ENCODE peak calls at places on chromosomes 12 and 14, in four cellular contexts. One of them, this sample, is unnamed.

GRCh38 chr12:69071091-69071370 is 138.1 kb upstream of the CPM start:
- DNase-seq in lung: no peak
- DNase-seq in tibial nerve: no peak
- DNase-seq in PC-3: no peak
- DNase-seq in this sample: no peak

GRCh38 chr14:77470192-77470870 is 12.4 kb downstream of the AHSA1 start:
- DNase-seq in lung: no peak
- DNase-seq in tibial nerve: no peak
- DNase-seq in PC-3: no peak
- DNase-seq in this sample: peak; percentile 15

GRCh38 chr12:34292736-34293625 is 270.7 kb downstream of the ALG10 start:
- DNase-seq in lung: no peak
- DNase-seq in tibial nerve: no peak
- DNase-seq in PC-3: peak; percentile 32
- DNase-seq in this sample: no peak

GRCh38 chr14:90531497-90531896 is 134.7 kb downstream of the CALM1 start:
- DNase-seq in lung: no peak
- DNase-seq in tibial nerve: no peak
- DNase-seq in PC-3: no peak
- DNase-seq in this sample: no peak

GRCh38 chr12:89752331-89752730 is 43.7 kb upstream of the ATP2B1 start:
- DNase-seq in lung: no peak
- DNase-seq in tibial nerve: no peak
- DNase-seq in PC-3: no peak
- DNase-seq in this sample: no peak

GRCh38 chr14:54169254-54169924 is 212.8 kb upstream of the BMP4 start:
- DNase-seq in lung: no peak
- DNase-seq in tibial nerve: no peak
- DNase-seq in PC-3: peak; percentile 100
- DNase-seq in this sample: peak; percentile 68

GRCh38 chr12:90630006-90630405 is 325.0 kb downstream of the CCER1 start:
- DNase-seq in lung: no peak
- DNase-seq in tibial nerve: no peak
- DNase-seq in PC-3: no peak
- DNase-seq in this sample: no peak

GRCh38 chr12:130041983-130042812 is 120.1 kb upstream of the FZD10 start:
- DNase-seq in lung: peak; percentile 42
- DNase-seq in tibial nerve: no peak
- DNase-seq in PC-3: no peak
- DNase-seq in this sample: peak; percentile 15

GRCh38 chr14:98210045-98210678 is 1061.8 kb downstream of the BCL11B start:
- DNase-seq in lung: no peak
- DNase-seq in tibial nerve: no peak
- DNase-seq in PC-3: no peak
- DNase-seq in this sample: no peak

GRCh38 chr12:75978677-75979076 is 52.9 kb downstream of the PHLDA1 start:
- DNase-seq in lung: no peak
- DNase-seq in tibial nerve: no peak
- DNase-seq in PC-3: peak; percentile 18
- DNase-seq in this sample: no peak

GRCh38 chr12:1616233-1617066 is 12.6 kb upstream of the WNT5B start:
- DNase-seq in lung: no peak
- DNase-seq in tibial nerve: no peak
- DNase-seq in PC-3: no peak
- DNase-seq in this sample: peak; percentile 70

GRCh38 chr14:92952497-92953298 is 29.7 kb downstream of the CHGA start:
- DNase-seq in lung: no peak
- DNase-seq in tibial nerve: no peak
- DNase-seq in PC-3: no peak
- DNase-seq in this sample: no peak
- H3K4me3 ChIP-seq in lung: no peak overlapping the region
- H3K4me3 ChIP-seq in tibial nerve: no peak overlapping the region
- H3K4me3 ChIP-seq in PC-3: no peak overlapping the region
- H3K4me3 ChIP-seq in this sample: no peak overlapping the region

GRCh38 chr12:52813203-52813819 is 605 bp downstream of the KRT4 start:
- DNase-seq in lung: no peak
- DNase-seq in tibial nerve: no peak
- DNase-seq in PC-3: no peak
- DNase-seq in this sample: no peak
- TF ChIP-seq CTCF in lung: no peak
- TF ChIP-seq CTCF in tibial nerve: no peak
- TF ChIP-seq CTCF in PC-3: no peak
- TF ChIP-seq CTCF in this sample: no peak

DNA sequence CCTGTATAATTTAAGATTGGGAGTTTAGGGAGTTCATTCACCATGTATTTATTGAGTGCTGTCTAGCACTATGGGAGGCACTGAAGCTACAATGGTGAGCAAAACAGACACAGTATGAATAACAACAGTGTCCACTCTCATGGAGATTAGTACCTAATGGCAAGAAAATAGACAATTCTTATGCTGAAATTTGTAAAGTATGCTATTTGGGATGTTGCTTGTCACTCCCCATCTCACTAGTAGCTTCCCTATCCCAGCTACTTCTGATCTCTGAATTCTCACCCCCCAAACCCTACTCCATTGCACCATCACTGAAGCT is 4.0 kb downstream of the GDF11 start:
- DNase-seq in lung: no peak
- DNase-seq in tibial nerve: no peak
- DNase-seq in PC-3: no peak
- DNase-seq in this sample: no peak
- H3K4me3 ChIP-seq in lung: no peak overlapping the region
- H3K4me3 ChIP-seq in tibial nerve: no peak overlapping the region
- H3K4me3 ChIP-seq in PC-3: no peak overlapping the region
- H3K4me3 ChIP-seq in this sample: no peak overlapping the region

GRCh38 chr12:132479291-132479690 is 10.7 kb upstream of the FBRSL1 start:
- DNase-seq in lung: no peak
- DNase-seq in tibial nerve: no peak
- DNase-seq in PC-3: no peak
- DNase-seq in this sample: no peak

GRCh38 chr12:132478845-132479244 is 11.1 kb upstream of the FBRSL1 start:
- DNase-seq in lung: no peak
- DNase-seq in tibial nerve: no peak
- DNase-seq in PC-3: peak; percentile 55
- DNase-seq in this sample: no peak

GRCh38 chr12:132480620-132481132 is 9.3 kb upstream of the FBRSL1 start:
- DNase-seq in lung: no peak
- DNase-seq in tibial nerve: no peak
- DNase-seq in PC-3: no peak
- DNase-seq in this sample: no peak

GRCh38 chr12:132481345-132481744 is 8.6 kb upstream of the FBRSL1 start:
- DNase-seq in lung: no peak
- DNase-seq in tibial nerve: no peak
- DNase-seq in PC-3: no peak
- DNase-seq in this sample: no peak

GRCh38 chr12:132479938-132480619 is 9.9 kb upstream of the FBRSL1 start:
- DNase-seq in lung: no peak
- DNase-seq in tibial nerve: no peak
- DNase-seq in PC-3: no peak
- DNase-seq in this sample: no peak
- TF ChIP-seq CTCF in lung: no peak
- TF ChIP-seq CTCF in tibial nerve: no peak
- TF ChIP-seq CTCF in PC-3: no peak
- TF ChIP-seq CTCF in this sample: no peak

DNA sequence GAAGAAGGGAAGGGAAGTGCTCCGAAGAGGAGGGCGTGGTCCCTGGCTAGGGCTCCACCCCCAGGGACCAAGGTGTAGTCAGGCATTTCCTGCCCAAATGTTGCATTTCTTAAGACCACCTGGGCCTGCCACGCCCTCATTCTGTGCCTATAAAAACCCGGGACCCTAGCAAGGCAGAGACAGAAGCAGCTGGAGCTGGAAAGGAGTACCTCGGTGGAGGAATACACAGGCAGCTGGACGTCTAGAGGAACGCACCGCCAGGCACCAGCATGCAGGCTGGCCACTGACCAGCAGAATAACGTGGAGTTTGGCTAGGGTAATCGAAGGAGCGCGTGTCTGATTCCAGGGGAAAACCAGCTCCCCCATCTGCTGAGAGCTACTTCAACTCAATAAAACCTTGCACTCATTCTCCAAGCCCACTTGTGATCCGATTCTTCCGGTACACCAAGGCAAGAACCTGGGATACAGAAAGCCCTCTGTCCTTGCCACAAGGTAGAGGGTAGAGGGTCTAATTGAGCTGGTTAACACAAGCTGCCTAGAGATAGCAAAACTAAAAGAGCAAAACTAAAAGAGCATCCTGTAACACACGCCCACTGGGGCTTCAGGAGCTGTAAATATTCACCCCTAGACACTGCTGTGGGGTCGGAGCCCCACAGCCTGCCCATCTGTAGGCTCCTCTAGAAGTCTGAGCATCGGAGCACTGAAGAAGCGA is 21.0 kb downstream of the CFL2 start:
- DNase-seq in lung: peak; percentile 52
- DNase-seq in tibial nerve: no peak
- DNase-seq in PC-3: peak; percentile 32
- DNase-seq in this sample: peak; percentile 47
- H3K4me3 ChIP-seq in lung: peak overlapping the region; percentile 8
- H3K4me3 ChIP-seq in tibial nerve: no peak overlapping the region
- H3K4me3 ChIP-seq in PC-3: no peak overlapping the region
- H3K4me3 ChIP-seq in this sample: peak overlapping the region; percentile 40

GRCh38 chr14:91912035-91912434 is 35.5 kb downstream of the FBLN5 start:
- DNase-seq in lung: no peak
- DNase-seq in tibial nerve: no peak
- DNase-seq in PC-3: no peak
- DNase-seq in this sample: no peak

GRCh38 chr14:91910201-91910600 is 37.3 kb downstream of the FBLN5 start:
- DNase-seq in lung: no peak
- DNase-seq in tibial nerve: no peak
- DNase-seq in PC-3: no peak
- DNase-seq in this sample: no peak

GRCh38 chr14:91906374-91906773 is 39.0 kb upstream of the TC2N start:
- DNase-seq in lung: no peak
- DNase-seq in tibial nerve: no peak
- DNase-seq in PC-3: no peak
- DNase-seq in this sample: no peak

DNA sequence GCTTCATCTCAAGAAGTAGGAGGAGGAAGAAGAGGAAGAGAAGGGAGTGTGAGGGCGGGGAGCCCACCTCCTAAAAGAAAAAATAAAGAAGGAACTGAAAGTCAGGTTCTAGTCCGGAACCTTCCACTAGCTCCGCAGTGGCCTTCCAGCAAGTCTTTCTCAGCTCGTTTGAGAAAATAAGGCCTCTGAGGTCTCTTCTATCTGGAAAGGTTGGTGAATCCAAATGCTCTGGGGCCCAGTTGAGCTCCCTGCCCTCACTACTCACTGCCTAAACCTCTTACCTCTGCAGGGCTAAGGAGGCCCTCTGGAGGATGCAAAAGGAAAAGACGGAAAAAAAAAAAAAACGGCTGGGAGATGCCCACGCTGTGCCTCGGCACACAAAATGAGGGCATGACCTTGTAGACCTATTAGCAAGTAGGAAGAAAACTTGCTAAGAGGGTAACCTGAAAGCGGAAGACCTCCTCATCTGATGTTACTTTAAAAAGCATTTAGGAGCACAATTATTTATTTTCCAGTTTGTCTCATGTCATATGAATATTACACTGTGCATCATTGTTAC is 35.9 kb downstream of the FBLN5 start:
- DNase-seq in lung: no peak
- DNase-seq in tibial nerve: no peak
- DNase-seq in PC-3: peak; percentile 61
- DNase-seq in this sample: peak; percentile 71
- TF ChIP-seq CTCF in lung: peak; percentile 31
- TF ChIP-seq CTCF in tibial nerve: no peak
- TF ChIP-seq CTCF in PC-3: peak; percentile 73
- TF ChIP-seq CTCF in this sample: peak; percentile 77

GRCh38 chr12:4556730-4557519 is 5.1 kb upstream of the DYRK4 start:
- DNase-seq in lung: no peak
- DNase-seq in tibial nerve: no peak
- DNase-seq in PC-3: no peak
- DNase-seq in this sample: no peak

GRCh38 chr12:4555804-4556203 is 6.2 kb upstream of the DYRK4 start:
- DNase-seq in lung: no peak
- DNase-seq in tibial nerve: no peak
- DNase-seq in PC-3: no peak
- DNase-seq in this sample: peak; percentile 33

DNA sequence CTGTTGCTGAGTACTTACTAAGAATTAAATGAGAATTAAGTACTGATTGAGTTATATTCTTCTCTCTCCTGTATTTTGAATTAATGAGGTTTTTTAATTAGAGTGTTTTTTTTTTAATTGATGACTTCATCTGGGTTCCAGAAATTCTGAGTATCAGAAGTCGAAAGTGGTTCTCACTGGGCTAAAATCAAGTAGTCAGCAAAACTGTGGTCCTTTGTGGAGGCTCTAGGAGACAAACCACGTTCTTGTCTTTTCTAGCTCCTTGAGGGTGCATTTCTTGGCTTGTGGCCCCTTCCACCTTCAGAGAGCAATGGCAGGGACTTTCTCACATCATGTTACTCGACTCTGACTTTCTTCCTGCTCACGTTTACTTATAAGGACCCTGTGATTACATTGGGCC is 8.1 kb upstream of the DYRK4 start:
- DNase-seq in lung: no peak
- DNase-seq in tibial nerve: no peak
- DNase-seq in PC-3: no peak
- DNase-seq in this sample: no peak
- H3K4me3 ChIP-seq in lung: no peak overlapping the region
- H3K4me3 ChIP-seq in tibial nerve: no peak overlapping the region
- H3K4me3 ChIP-seq in PC-3: no peak overlapping the region
- H3K4me3 ChIP-seq in this sample: no peak overlapping the region